ENCODE peak calls at places on chromosomes 1 and 21, in six cellular contexts. N is foreskin fibroblast, J is GM12865, A is tibial artery, O is astrocyte of the spinal cord, Y is lower lobe of right lung. U is an unnamed sample.

GRCh38 chr1:940121-941026 is 16.7 kb downstream of the SAMD11 start:
- DNase-seq in N (peak), J (no peak), A (peak), O (peak), Y (no peak), U (peak)

GRCh38 chr1:197911857-197912696 is 5.1 kb upstream of the LHX9 start:
- DNase-seq in N (peak), J (no peak), A (no peak), O (no peak), Y (peak), U (peak)

GRCh38 chr1:67791261-67791660 is 42.0 kb downstream of the GNG12 start:
- DNase-seq in N (no peak), J (no peak), A (no peak), O (no peak), Y (no peak), U (no peak)

GRCh38 chr1:41619511-41620364 is 135.3 kb upstream of the EDN2 start:
- DNase-seq in N (no peak), J (no peak), A (no peak), O (no peak), Y (no peak), U (no peak)

GRCh38 chr1:53541263-53541625 is 82.0 kb downstream of the DMRTB1 start:
- DNase-seq in N (no peak), J (no peak), A (no peak), O (no peak), Y (no peak), U (no peak)

GRCh38 chr1:150017206-150017750 is 6.8 kb upstream of the OTUD7B start:
- DNase-seq in N (no peak), J (no peak), A (no peak), O (no peak), Y (peak), U (peak)

GRCh38 chr1:32546611-32547010 is 7.4 kb downstream of the ZBTB8A start:
- DNase-seq in N (no peak), J (no peak), A (no peak), O (no peak), Y (no peak), U (no peak)

GRCh38 chr1:77820121-77820520 is 40.7 kb downstream of the MIGA1 start:
- DNase-seq in N (no peak), J (no peak), A (no peak), O (no peak), Y (no peak), U (no peak)

GRCh38 chr1:109611951-109612310 is 7.5 kb downstream of the GNAT2 start:
- DNase-seq in N (no peak), J (no peak), A (no peak), O (no peak), Y (no peak), U (no peak)

GRCh38 chr1:53346007-53346813 is 18.3 kb upstream of the LRP8 start:
- DNase-seq in N (no peak), J (no peak), A (no peak), O (no peak), Y (no peak), U (no peak)

GRCh38 chr1:63116016-63116415 is 206.4 kb upstream of the FOXD3 start:
- DNase-seq in N (peak), J (no peak), A (no peak), O (no peak), Y (no peak), U (no peak)

GRCh38 chr1:101407505-101408211 is 170.8 kb downstream of the S1PR1 start:
- DNase-seq in N (no peak), J (peak), A (no peak), O (no peak), Y (no peak), U (no peak)

DNA sequence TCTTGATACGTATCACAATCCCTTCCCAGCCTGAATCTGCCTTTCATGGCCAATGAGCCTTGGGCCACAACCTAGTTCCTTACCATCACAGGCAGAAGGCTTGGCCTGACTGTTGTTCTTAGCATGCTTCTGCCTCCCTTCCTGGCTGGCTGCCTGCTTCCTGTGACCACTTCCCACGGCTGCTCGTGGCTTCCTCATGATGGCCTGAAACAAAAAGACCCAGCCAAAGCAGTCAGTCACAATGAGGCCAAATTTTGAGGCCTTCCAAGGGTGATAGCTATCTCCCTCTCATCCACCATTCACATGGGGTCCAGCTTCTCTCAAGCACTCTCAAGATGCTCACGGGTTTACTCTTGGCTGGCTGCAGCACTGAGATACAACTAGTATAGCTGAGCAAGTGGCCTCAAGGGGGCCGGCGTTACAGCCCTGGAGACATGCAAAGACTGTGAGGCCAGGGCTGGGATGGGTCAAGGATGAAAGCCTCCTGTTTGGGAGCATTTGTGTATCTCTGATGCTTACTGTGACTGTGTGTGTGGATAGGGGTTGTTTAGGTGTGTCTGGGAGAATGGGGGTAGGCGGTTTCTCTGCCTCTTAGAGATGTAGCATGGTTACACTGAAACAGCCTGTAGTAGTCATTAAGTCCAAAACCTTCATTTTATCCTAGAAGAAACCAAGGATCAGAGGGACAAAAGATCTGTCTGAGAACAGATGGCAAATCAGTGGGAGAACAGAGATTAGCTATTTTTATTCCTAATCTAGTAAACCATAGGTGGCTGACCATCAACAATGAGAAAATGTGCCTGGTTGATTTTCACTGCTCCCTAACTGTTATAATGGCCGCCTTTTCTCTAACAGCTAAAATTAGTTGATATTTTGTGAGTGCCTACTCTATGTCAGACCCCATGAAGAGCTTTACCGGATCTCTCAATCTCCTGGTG is 5.4 kb upstream of the TOE1 start:
- DNase-seq in N (peak), J (no peak), A (peak), O (no peak), Y (no peak), U (no peak)
- TF ChIP-seq CTCF in N (no peak), J (no peak), A (no peak), O (no peak), Y (no peak), U (no peak)

GRCh38 chr1:114219247-114219872 is 65.7 kb upstream of the SYT6 start:
- DNase-seq in N (peak), J (no peak), A (no peak), O (peak), Y (no peak), U (no peak)
- TF ChIP-seq CTCF in N (peak), J (no peak), A (no peak), O (peak), Y (no peak), U (no peak)

GRCh38 chr1:214603819-214604252 is 841 bp downstream of the CENPF start:
- DNase-seq in N (peak), J (peak), A (no peak), O (no peak), Y (no peak), U (no peak)

GRCh38 chr1:214604543-214604942 is 1.5 kb downstream of the CENPF start:
- DNase-seq in N (peak), J (no peak), A (no peak), O (no peak), Y (no peak), U (no peak)

DNA sequence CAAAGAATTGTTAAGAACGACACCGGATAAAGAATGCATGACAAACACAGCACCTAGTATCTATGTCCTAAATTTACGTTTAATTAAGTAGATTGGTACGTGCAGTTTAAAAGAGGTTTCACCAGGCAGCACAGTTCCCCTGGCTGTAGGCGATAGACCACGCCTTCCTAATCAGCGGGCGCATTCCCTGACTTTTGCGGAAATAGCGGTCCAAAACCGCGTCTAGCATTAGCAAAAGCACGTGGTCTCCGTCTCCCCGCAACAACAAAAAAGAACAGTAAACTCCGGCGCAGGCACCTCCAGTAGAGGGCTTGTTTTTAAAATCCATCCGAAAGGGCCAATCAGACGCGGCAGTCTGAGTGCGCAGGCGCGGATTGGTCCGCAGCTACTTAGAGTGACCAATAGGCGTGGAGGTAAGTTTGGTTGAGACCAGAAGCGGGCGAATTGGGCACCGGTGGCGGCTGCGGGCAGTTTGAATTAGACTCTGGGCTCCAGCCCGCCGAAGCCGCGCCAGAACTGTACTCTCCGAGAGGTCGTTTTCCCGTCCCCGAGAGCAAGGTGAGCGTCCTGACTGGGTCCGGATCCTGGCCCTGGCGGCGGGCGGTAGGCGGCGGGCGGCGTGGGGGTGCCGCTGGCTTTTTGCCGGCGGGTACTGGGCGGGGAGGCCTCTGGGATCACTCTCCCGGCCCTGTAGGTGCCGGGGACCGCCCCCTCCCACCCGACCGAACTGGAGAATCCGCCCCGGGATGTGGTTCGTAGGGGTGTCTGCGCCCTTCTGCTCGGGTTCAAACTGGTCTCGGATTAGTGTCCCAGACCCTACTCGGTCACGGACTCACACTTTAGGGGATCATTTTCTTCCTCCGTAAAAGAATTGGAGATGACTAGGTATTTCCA is at the start of gene CENPF:
- DNase-seq in N (peak), J (peak), A (peak), O (peak), Y (peak), U (peak)
- TF ChIP-seq CTCF in N (no peak), J (peak), A (peak), O (peak), Y (peak), U (no peak)

GRCh38 chr21:45555557-45556301 is 13.5 kb upstream of the SLC19A1 start:
- DNase-seq in N (peak), J (peak), A (peak), O (no peak), Y (peak), U (no peak)
- TF ChIP-seq CTCF in N (peak), J (peak), A (peak), O (no peak), Y (peak), U (no peak)

DNA sequence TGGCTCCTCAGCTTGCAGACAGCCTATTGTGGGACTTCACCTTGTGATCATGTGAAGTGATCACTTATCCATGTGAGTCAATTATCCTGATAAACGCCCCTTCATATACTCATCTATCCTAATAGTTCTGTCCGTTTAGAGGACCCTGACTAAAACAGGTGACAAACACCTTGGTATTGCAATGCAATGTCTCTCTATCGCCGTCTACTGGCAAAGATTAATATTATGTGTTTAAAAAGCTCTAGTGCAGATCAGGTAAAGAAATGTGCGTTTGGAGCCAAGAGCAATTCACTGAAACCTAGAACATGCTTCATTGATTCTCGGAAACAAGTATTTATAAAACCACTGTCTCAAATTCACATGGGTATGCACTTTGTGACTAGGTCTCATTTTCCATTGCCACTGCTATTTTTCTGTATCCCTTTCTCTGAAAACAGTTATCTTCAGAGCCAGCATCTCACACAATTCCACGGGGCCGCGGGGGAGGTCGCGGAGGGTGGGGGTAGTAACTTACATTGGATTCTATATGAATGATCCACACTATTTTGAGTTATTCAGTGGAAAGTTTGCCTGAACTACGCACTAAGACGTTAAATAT is 554.6 kb upstream of the NCAM2 start:
- DNase-seq in N (no peak), J (peak), A (no peak), O (no peak), Y (no peak), U (no peak)
- TF ChIP-seq CTCF in N (no peak), J (peak), A (no peak), O (peak), Y (peak), U (no peak)

DNA sequence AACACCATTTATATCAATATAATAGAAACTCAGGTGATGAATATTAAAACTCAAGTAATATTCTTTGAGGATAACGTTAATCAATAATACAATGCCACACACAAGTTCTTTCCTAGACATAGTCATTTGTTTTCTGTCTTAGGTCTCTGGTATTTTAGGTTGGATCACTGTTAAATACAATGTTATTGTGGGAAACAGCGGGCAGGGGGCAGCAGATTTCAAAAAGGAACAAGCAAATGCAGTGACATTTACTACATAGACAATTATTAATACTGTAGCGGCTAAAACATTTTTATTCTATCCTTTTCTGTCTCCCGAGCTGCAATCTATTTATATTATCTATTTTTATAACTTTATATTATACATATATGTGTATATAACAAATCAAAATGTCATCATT is 186.4 kb upstream of the ZNHIT6 start:
- DNase-seq in N (peak), J (peak), A (peak), O (peak), Y (no peak), U (peak)
- TF ChIP-seq CTCF in N (peak), J (no peak), A (peak), O (peak), Y (peak), U (peak)

GRCh38 chr1:199283814-199284213 is 645.0 kb downstream of the PTPRC start:
- DNase-seq in N (no peak), J (no peak), A (no peak), O (peak), Y (no peak), U (no peak)

GRCh38 chr1:199291022-199291740 is 652.3 kb downstream of the PTPRC start:
- DNase-seq in N (no peak), J (no peak), A (no peak), O (no peak), Y (no peak), U (no peak)

GRCh38 chr1:199282910-199283309 is 644.1 kb downstream of the PTPRC start:
- DNase-seq in N (no peak), J (no peak), A (no peak), O (peak), Y (no peak), U (no peak)

GRCh38 chr1:199290186-199290585 is 651.3 kb downstream of the PTPRC start:
- DNase-seq in N (peak), J (no peak), A (no peak), O (no peak), Y (no peak), U (no peak)

GRCh38 chr1:199287632-199288031 is 648.8 kb downstream of the PTPRC start:
- DNase-seq in N (peak), J (no peak), A (no peak), O (no peak), Y (no peak), U (no peak)
- TF ChIP-seq CTCF in N (no peak), J (no peak), A (no peak), O (no peak), Y (no peak), U (no peak)

U was measured in Calu3.